ENCODE peak calls at places on chromosome 20, in nine cellular contexts. E is A673; M is CD8-positive, alpha-beta T cell; X is kidney; F is AG04450; J is astrocyte of the cerebellum; T is pancreas; W is sigmoid colon; K is body of pancreas. N is an unnamed sample.

GRCh38 chr20:43388267-43389081 is 69.2 kb upstream of the SRSF6 start:
- DNase-seq in E (peak), M (no peak), X (no peak), F (no peak), J (no peak), T (peak), W (peak), K (peak), N (peak)

GRCh38 chr20:44495802-44496481 is 20.3 kb downstream of the TTPAL start:
- DNase-seq in E (no peak), M (no peak), X (no peak), F (peak), J (peak), T (no peak), W (peak), K (no peak), N (peak)

GRCh38 chr20:38870733-38871559 is 55.3 kb upstream of the FAM83D start:
- DNase-seq in E (no peak), M (peak), X (no peak), F (no peak), J (no peak), T (no peak), W (no peak), K (no peak), N (no peak)

GRCh38 chr20:40856653-40857052 is 167.6 kb upstream of the MAFB start:
- DNase-seq in E (no peak), M (no peak), X (no peak), F (no peak), J (no peak), T (no peak), W (no peak), K (no peak), N (no peak)

GRCh38 chr20:8020314-8021079 is 936 bp upstream of the TMX4 start:
- DNase-seq in E (no peak), M (no peak), X (no peak), F (no peak), J (no peak), T (no peak), W (no peak), K (no peak), N (peak)

GRCh38 chr20:7696311-7696710 is 243.9 kb downstream of the HAO1 start:
- DNase-seq in E (no peak), M (no peak), X (no peak), F (no peak), J (no peak), T (no peak), W (no peak), K (no peak), N (no peak)

GRCh38 chr20:61640171-61640570 is 388.1 kb downstream of the CDH4 start:
- DNase-seq in E (no peak), M (no peak), X (no peak), F (no peak), J (peak), T (no peak), W (no peak), K (no peak), N (peak)

GRCh38 chr20:10906830-10907229 is 233.0 kb upstream of the JAG1 start:
- DNase-seq in E (no peak), M (no peak), X (no peak), F (no peak), J (no peak), T (no peak), W (no peak), K (no peak), N (peak)

GRCh38 chr20:18090044-18090443 is 32.3 kb upstream of the OVOL2 start:
- DNase-seq in E (no peak), M (no peak), X (no peak), F (no peak), J (no peak), T (no peak), W (no peak), K (no peak), N (no peak)

GRCh38 chr20:60086936-60087562 is 128.8 kb downstream of the CDH26 start:
- DNase-seq in E (no peak), M (no peak), X (no peak), F (no peak), J (no peak), T (no peak), W (peak), K (no peak), N (peak)

GRCh38 chr20:19850190-19850533 is 92.1 kb downstream of the RIN2 start:
- DNase-seq in E (no peak), M (no peak), X (no peak), F (no peak), J (no peak), T (no peak), W (peak), K (no peak), N (peak)

GRCh38 chr20:22248052-22248667 is 336.2 kb downstream of the FOXA2 start:
- DNase-seq in E (peak), M (no peak), X (no peak), F (no peak), J (no peak), T (no peak), W (no peak), K (no peak), N (no peak)

GRCh38 chr20:37475258-37475657 is 45.8 kb upstream of the NNAT start:
- DNase-seq in E (no peak), M (no peak), X (no peak), F (no peak), J (no peak), T (no peak), W (peak), K (no peak), N (no peak)

GRCh38 chr20:30376767-30377658 is 880.5 kb upstream of the DEFB115 start:
- DNase-seq in E (peak), M (peak), X (peak), F (peak), J (peak), T (peak), W (peak), K (peak), N (peak)

GRCh38 chr20:50541606-50542041 is 31.4 kb downstream of the PTPN1 start:
- DNase-seq in E (no peak), M (no peak), X (no peak), F (no peak), J (no peak), T (no peak), W (no peak), K (no peak), N (no peak)

GRCh38 chr20:24493661-24494459 is 24.4 kb downstream of the SYNDIG1 start:
- DNase-seq in E (no peak), M (no peak), X (no peak), F (no peak), J (no peak), T (no peak), W (peak), K (no peak), N (no peak)

GRCh38 chr20:35665949-35666288 is 1.2 kb upstream of the CPNE1 start:
- DNase-seq in E (no peak), M (no peak), X (no peak), F (no peak), J (no peak), T (no peak), W (no peak), K (no peak), N (no peak)

GRCh38 chr20:47141941-47142781 is 214.3 kb downstream of the ZMYND8 start:
- DNase-seq in E (no peak), M (no peak), X (no peak), F (no peak), J (no peak), T (no peak), W (no peak), K (no peak), N (no peak)

GRCh38 chr20:36462440-36463211 is 78.7 kb upstream of the MYL9 start:
- DNase-seq in E (no peak), M (peak), X (peak), F (no peak), J (no peak), T (peak), W (peak), K (peak), N (peak)

GRCh38 chr20:3248167-3248992 is 9.4 kb upstream of the SLC4A11 start:
- DNase-seq in E (peak), M (no peak), X (peak), F (no peak), J (no peak), T (no peak), W (no peak), K (no peak), N (peak)
- H3K4me3 ChIP-seq in E (peak), M (no peak), X (no peak), F (peak), J (peak), T (no peak), W (no peak), K (no peak), N (peak)

GRCh38 chr20:58155148-58155925 is 73.1 kb downstream of the ANKRD60 start:
- DNase-seq in E (no peak), M (no peak), X (peak), F (no peak), J (no peak), T (no peak), W (no peak), K (no peak), N (no peak)
- TF ChIP-seq CTCF in E (no peak), M (no peak), X (no peak), F (no peak), J (no peak), T (no peak), W (no peak), K (no peak), N (no peak)

GRCh38 chr20:25622450-25623224 is 1.2 kb downstream of the NANP start:
- DNase-seq in E (peak), M (no peak), X (no peak), F (no peak), J (no peak), T (no peak), W (no peak), K (no peak), N (no peak)

GRCh38 chr20:25623225-25623735 is 534 bp downstream of the NANP start:
- DNase-seq in E (no peak), M (no peak), X (peak), F (no peak), J (no peak), T (peak), W (peak), K (peak), N (peak)

GRCh38 chr20:25623736-25624499 is at the start of gene NANP:
- DNase-seq in E (peak), M (peak), X (peak), F (peak), J (peak), T (peak), W (peak), K (peak), N (peak)

GRCh38 chr20:25626779-25627178 is 3.0 kb upstream of the NANP start:
- DNase-seq in E (no peak), M (no peak), X (no peak), F (no peak), J (no peak), T (no peak), W (no peak), K (no peak), N (no peak)

GRCh38 chr20:25624500-25624939 is 706 bp upstream of the NANP start:
- DNase-seq in E (peak), M (no peak), X (no peak), F (no peak), J (no peak), T (no peak), W (no peak), K (no peak), N (no peak)
- H3K4me3 ChIP-seq in E (peak), M (peak), X (peak), F (peak), J (peak), T (peak), W (peak), K (peak), N (peak)

GRCh38 chr20:48657426-48658197 is 170.2 kb downstream of the PREX1 start:
- DNase-seq in E (peak), M (peak), X (no peak), F (peak), J (peak), T (peak), W (peak), K (peak), N (peak)

GRCh38 chr20:48658198-48658476 is 169.7 kb downstream of the PREX1 start:
- DNase-seq in E (no peak), M (no peak), X (no peak), F (no peak), J (no peak), T (no peak), W (no peak), K (no peak), N (no peak)

GRCh38 chr20:48656120-48656519 is 171.7 kb downstream of the PREX1 start:
- DNase-seq in E (no peak), M (no peak), X (no peak), F (no peak), J (no peak), T (no peak), W (no peak), K (no peak), N (no peak)

GRCh38 chr20:48658505-48658904 is 169.3 kb downstream of the PREX1 start:
- DNase-seq in E (no peak), M (no peak), X (no peak), F (no peak), J (no peak), T (no peak), W (no peak), K (no peak), N (no peak)

GRCh38 chr20:48656661-48657211 is 171.1 kb downstream of the PREX1 start:
- DNase-seq in E (no peak), M (no peak), X (no peak), F (no peak), J (no peak), T (peak), W (no peak), K (no peak), N (no peak)
- TF ChIP-seq CTCF in E (no peak), M (no peak), X (no peak), F (no peak), J (no peak), T (no peak), W (no peak), K (peak), N (peak)

DNA sequence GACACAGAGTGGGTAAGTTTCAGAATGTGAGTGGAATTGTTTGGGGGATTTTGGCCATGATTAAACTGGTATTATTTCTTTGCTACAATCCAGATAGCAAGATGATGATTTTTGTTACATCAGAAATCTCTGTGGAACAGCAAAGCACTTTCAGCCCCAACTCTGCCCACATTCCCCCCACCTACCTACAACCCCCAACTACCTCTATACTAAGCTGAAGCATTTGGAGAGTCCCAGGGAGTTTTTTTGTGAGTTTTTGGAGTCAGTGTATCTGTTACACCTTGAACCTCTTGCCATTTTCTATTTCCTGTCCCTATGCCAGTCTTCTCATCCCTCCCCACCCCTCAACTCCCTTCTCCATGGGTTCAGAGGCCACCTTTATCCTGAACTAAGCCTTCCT is 24.8 kb downstream of the POFUT1 start:
- DNase-seq in E (no peak), M (no peak), X (no peak), F (no peak), J (no peak), T (no peak), W (no peak), K (no peak), N (no peak)
- H3K4me3 ChIP-seq in E (no peak), M (no peak), X (no peak), F (no peak), J (no peak), T (no peak), W (no peak), K (no peak), N (no peak)

DNA sequence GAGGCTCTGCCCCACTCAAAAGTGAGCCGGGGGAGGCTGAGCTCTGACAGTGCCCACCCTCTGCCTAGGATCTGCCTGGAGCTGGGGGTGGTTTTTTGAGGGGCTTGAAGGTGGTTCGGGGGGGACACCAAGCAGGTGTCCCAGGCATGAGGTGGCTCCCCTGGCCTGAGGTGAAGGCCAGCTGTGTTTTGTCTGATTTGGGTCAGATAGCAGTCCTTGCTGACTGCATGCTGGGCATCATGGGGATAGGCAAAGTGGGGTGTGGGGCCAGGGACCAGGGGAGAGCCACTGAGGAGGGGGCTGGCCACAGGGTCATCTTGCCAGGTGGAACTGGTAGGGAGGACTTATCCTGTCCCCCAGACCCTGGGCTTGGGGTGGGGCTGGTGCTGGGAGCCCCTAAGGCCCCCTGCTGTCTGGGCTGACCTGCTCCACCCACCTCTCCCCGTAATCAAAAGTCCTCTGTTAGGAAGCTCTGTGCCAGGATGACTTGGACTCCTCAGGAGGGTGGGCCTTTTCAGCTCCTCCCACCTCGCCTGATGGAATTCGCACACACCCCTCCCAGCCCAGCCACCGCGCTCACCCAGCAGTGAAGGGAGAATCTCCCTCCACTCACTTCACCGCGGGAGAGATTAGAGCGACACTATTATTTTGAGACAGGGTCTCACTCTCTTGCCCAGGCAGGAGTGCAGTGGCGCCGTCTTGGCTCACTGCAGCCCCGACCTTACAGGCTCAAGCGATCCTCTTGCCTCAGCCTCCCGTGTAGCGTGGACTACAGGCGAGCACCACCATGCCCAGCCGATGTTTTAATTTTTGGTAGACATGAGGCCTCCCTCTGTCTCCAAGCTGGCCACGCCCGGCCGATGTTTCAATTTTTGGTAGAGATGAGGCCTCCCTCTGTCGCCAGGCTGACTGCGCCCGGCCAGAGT is 1.5 kb upstream of the COL9A3 start:
- DNase-seq in E (peak), M (no peak), X (no peak), F (no peak), J (no peak), T (no peak), W (no peak), K (no peak), N (no peak)
- TF ChIP-seq CTCF in E (no peak), M (no peak), X (no peak), F (no peak), J (no peak), T (no peak), W (no peak), K (no peak), N (no peak)